ENCODE peak calls at places on chromosomes 4 and X, in nine cellular contexts. B is HTR-8/SVneo; H is activated CD8-positive, alpha-beta memory T cell treated with anti-CD3 and anti-CD28 coated beads, Interleukin-2, amount 50 U/mL, for 48 hours; J is A172; N is body of pancreas; M is activated CD4-positive, alpha-beta T cell treated with anti-CD3 and anti-CD28 coated beads for 1 hour; Y is activated CD4-positive, alpha-beta memory T cell treated with anti-CD3 and anti-CD28 coated beads for 36 hours; R is heart right ventricle; L is DMS153. S is an unnamed sample.

GRCh38 chr4:53132117-53132889 is 233.6 kb downstream of the SCFD2 start:
- DNase-seq in R (no peak), Y (peak), H (no peak), J (no peak), N (no peak), M (no peak), L (no peak), B (no peak), S (no peak)

GRCh38 chr4:151652841-151653547 is 107.8 kb downstream of the GATB start:
- DNase-seq in H (no peak), L (no peak), M (no peak), R (no peak), J (no peak), B (no peak), N (no peak), Y (no peak), S (no peak)

GRCh38 chr4:157014621-157015591 is 43.3 kb upstream of the PDGFC start:
- DNase-seq in H (no peak), Y (no peak), L (no peak), N (no peak), M (no peak), J (peak), R (no peak), B (peak), S (no peak)

GRCh38 chr4:83677656-83678055 is 141.7 kb downstream of the GPAT3 start:
- DNase-seq in R (no peak), N (no peak), B (no peak), J (no peak), H (no peak), M (no peak), Y (no peak), L (no peak), S (no peak)

GRCh38 chr4:14348506-14348905 is 653.8 kb upstream of the CPEB2 start:
- DNase-seq in Y (no peak), J (no peak), M (no peak), B (no peak), L (no peak), N (no peak), H (no peak), R (no peak), S (no peak)

GRCh38 chrX:97844161-97844560 is 960.5 kb downstream of the RPA4 start:
- DNase-seq in R (no peak), J (no peak), H (no peak), L (no peak), B (no peak), N (no peak), Y (no peak), M (no peak), S (no peak)

GRCh38 chrX:40471965-40472648 is 108.7 kb upstream of the ATP6AP2 start:
- DNase-seq in R (no peak), J (peak), B (peak), N (peak), H (peak), L (peak), M (no peak), Y (peak), S (peak)

GRCh38 chr4:127686656-127687055 is 43.5 kb upstream of the SLC25A31 start:
- DNase-seq in M (no peak), Y (no peak), B (peak), H (no peak), N (no peak), L (no peak), R (no peak), J (peak), S (no peak)

GRCh38 chr4:169619518-169619957 is 840 bp upstream of the CLCN3 start:
- DNase-seq in H (peak), J (peak), N (peak), L (peak), R (no peak), M (peak), Y (peak), B (peak), S (peak)

GRCh38 chrX:30228526-30228925 is 1.9 kb upstream of the MAGEB3 start:
- DNase-seq in N (no peak), H (no peak), R (no peak), M (no peak), B (no peak), L (no peak), J (no peak), Y (no peak), S (no peak)

GRCh38 chr4:143185253-143186107 is 763 bp downstream of the USP38 start:
- DNase-seq in N (peak), M (peak), Y (no peak), R (no peak), L (peak), H (no peak), J (no peak), B (no peak), S (no peak)

GRCh38 chr4:88866862-88867550 is 169.4 kb upstream of the NAP1L5 start:
- DNase-seq in B (no peak), H (no peak), L (peak), N (no peak), M (no peak), Y (no peak), R (no peak), J (no peak), S (peak)

GRCh38 chrX:101287402-101287801 is 3.7 kb downstream of the TAF7L start:
- DNase-seq in Y (no peak), L (no peak), R (no peak), M (no peak), H (no peak), N (no peak), B (peak), J (peak), S (no peak)

GRCh38 chrX:56813318-56813837 is 84.3 kb downstream of the NBDY start:
- DNase-seq in J (peak), H (peak), Y (peak), N (no peak), L (no peak), M (peak), B (no peak), R (no peak), S (no peak)

GRCh38 chr4:71732706-71733105 is 51.2 kb downstream of the GC start:
- DNase-seq in L (peak), H (no peak), J (no peak), N (no peak), B (no peak), Y (no peak), R (no peak), M (no peak), S (peak)

GRCh38 chrX:134444681-134445080 is 15.3 kb upstream of the HPRT1 start:
- DNase-seq in N (no peak), L (no peak), B (no peak), H (no peak), R (no peak), M (no peak), J (no peak), Y (no peak), S (no peak)

GRCh38 chrX:1387141-1387776 is 4.7 kb downstream of the SLC25A6 start:
- DNase-seq in Y (no peak), J (no peak), L (no peak), B (no peak), M (no peak), H (peak), R (no peak), N (peak), S (no peak)

GRCh38 chr4:175622887-175623286 is 189.2 kb downstream of the GPM6A start:
- DNase-seq in M (no peak), J (no peak), H (no peak), R (no peak), B (no peak), N (no peak), Y (no peak), L (no peak), S (no peak)

GRCh38 chr4:3306465-3306864 is 13.6 kb downstream of the RGS12 start:
- DNase-seq in Y (no peak), L (no peak), B (no peak), J (no peak), M (no peak), H (peak), R (no peak), N (no peak), S (no peak)

GRCh38 chrX:38887222-38887621 is 86.0 kb downstream of the MID1IP1 start:
- DNase-seq in L (no peak), M (no peak), Y (no peak), H (no peak), R (no peak), N (no peak), J (no peak), B (no peak), S (no peak)

GRCh38 chrX:153794897-153795816 is 689 bp downstream of the SSR4 start:
- DNase-seq in M (no peak), J (no peak), N (no peak), Y (peak), R (no peak), H (no peak), L (no peak), B (no peak), S (no peak)

GRCh38 chr4:140141196-140141845 is 12.7 kb downstream of the MAML3 start:
- DNase-seq in Y (no peak), J (no peak), H (no peak), B (no peak), R (no peak), N (no peak), L (peak), M (no peak), S (no peak)

GRCh38 chr4:121156822-121157769 is 7.0 kb downstream of the TNIP3 start:
- DNase-seq in H (peak), J (peak), M (no peak), L (no peak), Y (peak), N (no peak), R (peak), B (peak), S (no peak)

GRCh38 chr4:101597204-101597603 is 193.3 kb upstream of the BANK1 start:
- DNase-seq in R (no peak), B (no peak), N (no peak), J (no peak), H (no peak), Y (peak), M (no peak), L (no peak), S (no peak)

GRCh38 chr4:40747436-40747835 is 2.3 kb upstream of the NSUN7 start:
- DNase-seq in B (no peak), N (no peak), R (no peak), H (no peak), J (no peak), L (peak), M (no peak), Y (no peak), S (no peak)

GRCh38 chrX:71160475-71160874 is 15.8 kb downstream of the NLGN3 start:
- DNase-seq in N (no peak), M (no peak), L (no peak), J (no peak), B (no peak), H (no peak), Y (no peak), R (no peak), S (no peak)

GRCh38 chrX:16712116-16712824 is at the start of gene CTPS2:
- DNase-seq in Y (peak), N (peak), M (peak), L (peak), H (peak), B (peak), J (peak), R (peak), S (no peak)

GRCh38 chr4:121989715-121990114 is 37.9 kb upstream of the TRPC3 start:
- DNase-seq in H (no peak), R (no peak), Y (no peak), L (no peak), M (no peak), B (no peak), J (peak), N (no peak), S (no peak)

GRCh38 chrX:155048997-155049619 is 21.8 kb downstream of the CMC4 start:
- DNase-seq in R (no peak), N (peak), J (peak), M (no peak), B (peak), H (peak), L (peak), Y (peak), S (no peak)

GRCh38 chrX:139738581-139738980 is 30.6 kb upstream of the MCF2 start:
- DNase-seq in L (peak), M (no peak), N (no peak), J (peak), Y (no peak), B (no peak), R (no peak), H (no peak), S (no peak)

GRCh38 chr4:111641813-111642579 is 503.3 kb upstream of the FAM241A start:
- DNase-seq in R (no peak), J (peak), L (peak), Y (peak), N (peak), H (no peak), B (peak), M (no peak), S (peak)

GRCh38 chr4:54440394-54441223 is 211.5 kb downstream of the PDGFRA start:
- DNase-seq in J (peak), N (no peak), M (no peak), B (peak), R (no peak), L (no peak), Y (no peak), H (no peak), S (peak)